ENCODE peak calls at places on chromosomes 13 and 19, in nine cellular contexts. B is brain microvascular endothelial cell, G is SK-N-SH, O is thoracic aorta, E is GM23338, M is HCT116, N is heart right ventricle, W is caudate nucleus, V is GM23248. K is an unnamed sample.
A peak's percentile ranks its signal among the peaks of the same experiment; 100 is the strongest.

GRCh38 chr13:109101550-109102144 is 472.2 kb downstream of the MYO16 start:
- DNase-seq in B (no peak), G (no peak), O (no peak), E (no peak), M (no peak), N (no peak), W (no peak), V (peak; percentile 8), K (no peak)

GRCh38 chr19:8307400-8307964 is 676 bp downstream of the CD320 start:
- DNase-seq in B (no peak), G (peak; percentile 67), O (no peak), E (peak; percentile 45), M (no peak), N (no peak), W (no peak), V (peak; percentile 42), K (no peak)

GRCh38 chr19:45607071-45608029 is 5.3 kb upstream of the GPR4 start:
- DNase-seq in B (peak; percentile 59), G (peak; percentile 83), O (no peak), E (peak; percentile 96), M (no peak), N (peak; percentile 81), W (peak; percentile 10), V (peak; percentile 81), K (no peak)

GRCh38 chr19:54145541-54146158 is 8.1 kb downstream of the CNOT3 start:
- DNase-seq in B (no peak), G (no peak), O (no peak), E (no peak), M (no peak), N (no peak), W (no peak), V (no peak), K (no peak)

GRCh38 chr13:46127336-46128023 is 22.6 kb upstream of the CPB2 start:
- DNase-seq in B (no peak), G (no peak), O (no peak), E (no peak), M (no peak), N (no peak), W (no peak), V (no peak), K (no peak)

GRCh38 chr13:31909889-31910551 is 121.6 kb upstream of the FRY start:
- DNase-seq in B (peak; percentile 31), G (peak; percentile 18), O (no peak), E (peak; percentile 82), M (peak; percentile 41), N (no peak), W (peak; percentile 13), V (peak; percentile 81), K (peak; percentile 9)

GRCh38 chr19:21568816-21569496 is 63.6 kb downstream of the ZNF429 start:
- DNase-seq in B (peak; percentile 0), G (no peak), O (peak; percentile 39), E (peak; percentile 43), M (no peak), N (peak; percentile 86), W (peak; percentile 91), V (peak; percentile 98), K (no peak)

GRCh38 chr13:103568314-103568713 is 502.1 kb upstream of the SLC10A2 start:
- DNase-seq in B (no peak), G (no peak), O (no peak), E (no peak), M (no peak), N (no peak), W (no peak), V (no peak), K (no peak)

GRCh38 chr13:113920173-113920572 is 53.7 kb downstream of the C13orf46 start:
- DNase-seq in B (no peak), G (no peak), O (no peak), E (no peak), M (no peak), N (no peak), W (no peak), V (no peak), K (no peak)

GRCh38 chr13:107835339-107836018 is 379.9 kb downstream of the LIG4 start:
- DNase-seq in B (peak; percentile 73), G (no peak), O (no peak), E (no peak), M (no peak), N (no peak), W (no peak), V (peak; percentile 92), K (no peak)

GRCh38 chr13:77519808-77520207 is 15.7 kb upstream of the SCEL start:
- DNase-seq in B (no peak), G (no peak), O (no peak), E (no peak), M (no peak), N (no peak), W (no peak), V (peak; percentile 44), K (no peak)

GRCh38 chr13:77522444-77522843 is 13.1 kb upstream of the SCEL start:
- DNase-seq in B (no peak), G (no peak), O (no peak), E (no peak), M (no peak), N (no peak), W (no peak), V (no peak), K (no peak)

GRCh38 chr13:77523386-77523785 is 12.1 kb upstream of the SCEL start:
- DNase-seq in B (no peak), G (no peak), O (no peak), E (no peak), M (no peak), N (no peak), W (no peak), V (no peak), K (no peak)

GRCh38 chr13:77521595-77522367 is 13.7 kb upstream of the SCEL start:
- DNase-seq in B (no peak), G (no peak), O (no peak), E (peak; percentile 65), M (no peak), N (no peak), W (no peak), V (peak; percentile 54), K (no peak)

GRCh38 chr13:77521194-77521593 is 14.3 kb upstream of the SCEL start:
- DNase-seq in B (peak; percentile 83), G (no peak), O (no peak), E (no peak), M (no peak), N (no peak), W (no peak), V (peak; percentile 54), K (no peak)
- H3K27ac ChIP-seq in B (peak overlapping the region; percentile 81), G (no peak overlapping the region), O (no peak overlapping the region), E (peak overlapping the region; percentile 18), M (no peak overlapping the region), N (no peak overlapping the region), W (no peak overlapping the region), V (no peak overlapping the region), K (peak overlapping the region; percentile 63)

DNA sequence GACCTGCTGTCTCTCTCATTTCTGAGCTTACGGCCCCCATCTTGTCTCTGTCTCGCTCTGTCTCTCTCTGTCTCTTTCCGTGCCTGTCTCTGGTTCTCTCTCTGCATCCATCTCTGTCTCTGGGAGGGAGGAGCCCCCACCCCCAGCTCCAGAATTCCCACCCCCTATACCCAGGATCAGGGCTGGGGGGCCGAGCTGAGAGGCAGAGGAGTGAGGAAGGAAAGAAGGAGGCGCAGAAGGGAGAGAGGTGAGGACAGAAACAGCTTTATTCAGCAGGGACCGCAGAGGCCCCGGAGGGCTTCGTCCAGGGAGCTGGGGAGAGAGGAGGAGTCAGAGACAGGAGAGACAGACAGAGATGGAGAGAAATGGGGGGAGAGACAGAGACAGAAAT is 14.0 kb downstream of the JOSD2 start:
- DNase-seq in B (no peak), G (no peak), O (no peak), E (no peak), M (no peak), N (no peak), W (no peak), V (no peak), K (no peak)
- H3K27ac ChIP-seq in B (no peak overlapping the region), G (no peak overlapping the region), O (no peak overlapping the region), E (no peak overlapping the region), M (no peak overlapping the region), N (peak overlapping the region; percentile 70), W (peak overlapping the region; percentile 99), V (no peak overlapping the region), K (no peak overlapping the region)

DNA sequence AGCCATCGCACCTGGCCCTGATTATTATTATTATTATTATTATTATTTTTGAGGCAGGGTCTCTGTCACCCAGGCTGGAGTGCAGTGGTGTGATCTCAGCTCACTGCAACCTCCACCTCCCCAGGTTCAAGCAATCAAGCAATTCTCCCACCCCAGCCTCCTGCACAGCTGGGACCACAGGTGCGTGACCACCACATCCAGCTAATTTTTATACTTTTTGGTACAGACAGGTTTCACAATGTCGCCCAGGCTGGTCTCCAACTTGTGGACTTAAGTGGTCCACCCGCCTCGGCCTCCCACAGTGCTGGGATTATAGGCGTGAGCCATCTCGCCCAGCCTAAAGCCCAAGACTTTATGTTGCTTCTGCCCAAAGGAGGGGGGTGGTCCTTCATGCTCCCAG is 6.0 kb upstream of the AP1M2 start:
- DNase-seq in B (no peak), G (no peak), O (no peak), E (no peak), M (no peak), N (no peak), W (no peak), V (no peak), K (no peak)
- H3K27ac ChIP-seq in B (no peak overlapping the region), G (no peak overlapping the region), O (no peak overlapping the region), E (no peak overlapping the region), M (no peak overlapping the region), N (no peak overlapping the region), W (peak overlapping the region; percentile 97), V (no peak overlapping the region), K (no peak overlapping the region)

DNA sequence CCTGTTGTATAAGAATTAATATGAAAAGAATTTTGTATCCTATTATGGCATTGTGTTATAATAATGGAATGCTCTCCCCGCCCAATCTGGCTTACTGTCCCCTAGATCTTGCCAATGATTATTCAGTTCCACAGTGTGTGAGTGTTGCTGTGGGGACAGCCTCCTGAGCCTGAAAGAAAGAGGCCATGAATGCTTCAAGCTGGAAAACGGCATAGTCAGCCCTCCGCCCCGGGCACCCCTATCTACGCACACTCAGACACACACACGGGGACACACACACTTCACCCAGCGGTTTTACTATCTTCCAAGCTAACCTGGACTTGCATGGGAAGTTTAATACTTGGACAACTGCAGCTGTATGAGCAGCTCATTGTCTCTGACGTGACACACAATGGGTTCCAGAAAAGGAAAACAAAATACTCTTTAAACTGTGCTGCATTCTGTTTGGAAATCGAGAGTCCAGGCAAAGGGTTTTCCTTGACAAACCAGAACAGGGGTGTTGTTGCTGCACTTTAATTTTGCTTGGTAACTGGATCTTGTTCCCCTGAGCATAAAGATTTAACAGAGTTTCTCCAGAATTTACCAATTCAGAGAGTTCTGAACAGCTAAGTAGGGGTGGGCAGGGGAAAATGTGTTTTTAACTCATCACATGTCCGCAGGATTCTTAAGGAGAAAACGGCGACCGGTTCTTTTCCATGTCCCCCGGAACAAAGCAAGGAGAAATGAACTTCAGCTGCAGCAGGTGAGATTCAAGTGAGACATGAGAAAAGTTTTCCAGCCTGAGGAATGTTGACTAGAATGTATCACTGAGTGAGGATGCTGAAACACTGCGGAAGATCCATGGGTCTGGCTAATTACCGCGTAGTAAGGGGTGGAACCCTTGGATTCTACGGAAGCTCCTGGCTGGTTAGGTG is 472.9 kb downstream of the FOXO1 start:
- DNase-seq in B (no peak), G (no peak), O (peak; percentile 40), E (no peak), M (no peak), N (no peak), W (peak; percentile 63), V (peak; percentile 79), K (no peak)
- H3K27ac ChIP-seq in B (no peak overlapping the region), G (no peak overlapping the region), O (peak overlapping the region; percentile 94), E (no peak overlapping the region), M (no peak overlapping the region), N (peak overlapping the region; percentile 54), W (peak overlapping the region; percentile 98), V (peak overlapping the region; percentile 73), K (no peak overlapping the region)

K was measured in keratinocyte.